ENCODE peak calls at places on chromosomes 4 and X, in ten cellular contexts. P is endothelial cell of umbilical vein, N is esophagus squamous epithelium, Z is heart right ventricle, W is pancreas, H is RWPE2, M is stomach, Q is uterus, L is upper lobe of right lung, A is A673. Y is an unnamed sample.

GRCh38 chrX:93932471-93933220 is 258.6 kb downstream of the FAM133A start:
- DNase-seq in N (no peak), P (no peak), A (no peak), M (no peak), Z (no peak), W (no peak), L (no peak), H (no peak), Q (no peak), Y (no peak)

GRCh38 chr4:1398686-1399507 is 7.3 kb downstream of the NKX1-1 start:
- DNase-seq in H (peak; percentile 41), M (no peak), Q (peak; percentile 4), P (no peak), N (no peak), Z (no peak), L (peak; percentile 48), A (no peak), W (no peak), Y (no peak)

GRCh38 chrX:11430266-11430665 is 137.1 kb downstream of the AMELX start:
- DNase-seq in W (no peak), H (no peak), Q (no peak), L (no peak), M (no peak), A (no peak), N (no peak), P (no peak), Z (no peak), Y (no peak)

GRCh38 chrX:53233536-53233935 is 8.5 kb upstream of the KDM5C start:
- DNase-seq in P (no peak), M (no peak), W (no peak), Z (no peak), Q (no peak), N (no peak), L (no peak), H (no peak), A (no peak), Y (no peak)

GRCh38 chrX:7067266-7067665 is 80.2 kb upstream of the STS start:
- DNase-seq in N (no peak), Z (no peak), A (no peak), Q (no peak), L (no peak), P (no peak), W (no peak), M (no peak), H (no peak), Y (no peak)

GRCh38 chr4:80425701-80426100 is 90.2 kb downstream of the CFAP299 start:
- DNase-seq in H (no peak), P (no peak), A (no peak), M (no peak), L (no peak), W (no peak), N (no peak), Z (no peak), Q (no peak), Y (no peak)

GRCh38 chr4:65482410-65482809 is 187.9 kb downstream of the EPHA5 start:
- DNase-seq in A (no peak), H (no peak), L (no peak), Q (no peak), N (no peak), Z (no peak), M (no peak), P (peak; percentile 89), W (no peak), Y (no peak)

GRCh38 chr4:13992975-13993495 is 365.5 kb upstream of the BOD1L1 start:
- DNase-seq in H (no peak), N (no peak), Q (no peak), A (no peak), M (no peak), W (no peak), L (no peak), Z (no peak), P (no peak), Y (no peak)

GRCh38 chrX:64377753-64378152 is 17.5 kb downstream of the MTMR8 start:
- DNase-seq in L (no peak), Z (no peak), Q (no peak), A (no peak), N (no peak), W (no peak), H (no peak), M (no peak), P (no peak), Y (no peak)

GRCh38 chr4:121666091-121666679 is 30.6 kb downstream of the ANXA5 start:
- DNase-seq in N (no peak), W (no peak), M (no peak), Z (no peak), H (no peak), Q (peak; percentile 28), A (no peak), P (no peak), L (peak; percentile 71), Y (no peak)

GRCh38 chr4:152016325-152016665 is 255.5 kb upstream of the GATB start:
- DNase-seq in Z (no peak), N (no peak), Q (no peak), H (no peak), P (no peak), W (no peak), A (no peak), L (no peak), M (no peak), Y (no peak)

GRCh38 chrX:29940750-29941149 is 274.6 kb upstream of the MAGEB2 start:
- DNase-seq in A (peak; percentile 7), Q (no peak), N (no peak), P (no peak), W (no peak), H (no peak), Z (no peak), L (no peak), M (no peak), Y (no peak)

GRCh38 chr4:139651282-139652194 is 14.1 kb upstream of the MGST2 start:
- DNase-seq in L (peak; percentile 75), Z (peak; percentile 86), Q (peak; percentile 90), W (peak; percentile 74), P (peak; percentile 82), N (no peak), A (peak; percentile 85), H (peak; percentile 66), M (peak; percentile 84), Y (peak; percentile 75)

GRCh38 chr4:140359571-140360427 is 13.6 kb upstream of the SCOC start:
- DNase-seq in L (peak; percentile 72), M (peak; percentile 85), A (peak; percentile 92), H (peak; percentile 78), Q (peak; percentile 64), W (peak; percentile 75), Z (peak; percentile 69), P (peak; percentile 86), N (no peak), Y (peak; percentile 79)

GRCh38 chrX:30863969-30864368 is 25.1 kb downstream of the TAB3 start:
- DNase-seq in Z (peak; percentile 28), L (no peak), N (no peak), A (no peak), H (no peak), P (no peak), M (no peak), Q (no peak), W (no peak), Y (no peak)

GRCh38 chrX:69815519-69815918 is 199.6 kb downstream of the EDA start:
- DNase-seq in W (no peak), N (no peak), Q (no peak), P (no peak), M (no peak), A (no peak), H (no peak), Z (no peak), L (no peak), Y (no peak)
- H3K4me3 ChIP-seq in W (no peak overlapping the region), N (no peak overlapping the region), Q (no peak overlapping the region), P (no peak overlapping the region), M (no peak overlapping the region), A (no peak overlapping the region), H (no peak overlapping the region), Z (no peak overlapping the region), L (no peak overlapping the region), Y (no peak overlapping the region)

DNA sequence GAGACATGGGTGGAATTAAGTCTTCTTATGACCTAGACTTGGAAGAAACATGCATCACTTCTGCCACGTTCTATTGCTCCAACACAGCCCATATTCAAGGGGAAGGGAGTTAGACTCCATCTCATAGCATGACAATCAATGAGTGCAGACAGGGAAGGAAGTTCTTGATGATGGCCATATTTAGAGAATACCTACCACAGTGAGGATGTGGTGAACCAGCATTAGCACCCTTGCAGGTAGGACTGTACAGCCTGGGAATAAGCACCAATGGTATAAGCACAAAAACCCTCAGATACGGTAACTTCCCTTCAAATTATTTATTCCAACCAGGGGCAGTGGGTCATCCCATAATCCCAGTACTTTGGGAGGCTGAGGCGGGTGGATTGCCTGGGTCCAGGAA is 29.8 kb downstream of the PAGE2 start:
- DNase-seq in M (no peak), W (no peak), N (no peak), H (no peak), P (peak; percentile 4), Q (no peak), Z (no peak), A (no peak), L (no peak), Y (no peak)
- H3K9me3 ChIP-seq in M (no peaks in the 10 kb centered on the region), W (no peaks in the 10 kb centered on the region), N (no peaks in the 10 kb centered on the region), H (no peaks in the 10 kb centered on the region), P (no peaks in the 10 kb centered on the region), Q (no peaks in the 10 kb centered on the region), Z (no peaks in the 10 kb centered on the region), A (no peaks in the 10 kb centered on the region), L (no peaks in the 10 kb centered on the region), Y (no peaks in the 10 kb centered on the region)

GRCh38 chrX:118220509-118220908 is 103.9 kb upstream of the KLHL13 start:
- DNase-seq in L (no peak), M (no peak), A (no peak), Q (no peak), Z (no peak), W (no peak), H (no peak), P (no peak), N (no peak), Y (no peak)

GRCh38 chrX:118218079-118218478 is 101.5 kb upstream of the KLHL13 start:
- DNase-seq in Q (no peak), Z (no peak), P (no peak), N (no peak), A (no peak), L (no peak), H (no peak), W (no peak), M (no peak), Y (no peak)

GRCh38 chrX:118221257-118221656 is 104.6 kb upstream of the KLHL13 start:
- DNase-seq in L (no peak), N (no peak), P (peak; percentile 37), A (peak; percentile 83), Q (no peak), H (no peak), M (no peak), W (no peak), Z (peak; percentile 13), Y (no peak)

GRCh38 chrX:118219866-118220265 is 103.3 kb upstream of the KLHL13 start:
- DNase-seq in Z (no peak), P (no peak), A (no peak), W (no peak), L (no peak), H (no peak), N (no peak), M (no peak), Q (no peak), Y (no peak)

GRCh38 chrX:118218940-118219339 is 102.3 kb upstream of the KLHL13 start:
- DNase-seq in N (no peak), P (no peak), W (no peak), H (no peak), M (no peak), A (no peak), Z (no peak), Q (no peak), L (no peak), Y (no peak)
- TF ChIP-seq CTCF in N (no peak), P (no peak), W (no peak), H (no peak), M (no peak), A (no peak), Z (no peak), Q (no peak), L (no peak), Y (no peak)

GRCh38 chr4:36242629-36243354 is 1.5 kb downstream of the ARAP2 start:
- DNase-seq in N (no peak), M (no peak), H (no peak), P (no peak), W (no peak), Z (no peak), L (no peak), A (no peak), Q (no peak), Y (no peak)
- H3K4me3 ChIP-seq in N (peak overlapping the region; percentile 90), M (peak overlapping the region; percentile 76), H (peak overlapping the region; percentile 95), P (no peak overlapping the region), W (peak overlapping the region; percentile 72), Z (peak overlapping the region; percentile 73), L (peak overlapping the region; percentile 69), A (no peak overlapping the region), Q (peak overlapping the region; percentile 74), Y (no peak overlapping the region)

Y was measured in Caco-2.